ENCODE peak calls at places on chromosomes 12 and 14, in eight cellular contexts. J is suprapubic skin, D is transverse colon, G is HCT116, I is Panc1, K is stomach, M is breast epithelium, R is sigmoid colon. S is an unnamed sample.

GRCh38 chr12:105228494-105228893 is 7.5 kb downstream of the APPL2 start:
- DNase-seq in G (no peak), J (no peak), I (no peak), R (no peak), D (no peak), M (no peak), K (no peak), S (no peak)

GRCh38 chr14:99733221-99733550 is 49.1 kb downstream of the CYP46A1 start:
- DNase-seq in D (no peak), K (no peak), M (no peak), I (no peak), J (no peak), G (no peak), R (no peak), S (no peak)

GRCh38 chr12:77941396-77941795 is 110.7 kb downstream of the NAV3 start:
- DNase-seq in M (no peak), R (no peak), D (no peak), J (no peak), K (no peak), I (no peak), G (no peak), S (no peak)

GRCh38 chr14:77051101-77051500 is 22.6 kb upstream of the IRF2BPL start:
- DNase-seq in J (peak; percentile 88), K (peak; percentile 60), G (no peak), R (peak; percentile 81), D (no peak), M (peak; percentile 90), I (no peak), S (no peak)

GRCh38 chr14:102209224-102209966 is 69.7 kb downstream of the WDR20 start:
- DNase-seq in M (no peak), R (peak; percentile 60), D (no peak), I (no peak), J (no peak), G (no peak), K (no peak), S (no peak)

GRCh38 chr14:70254476-70254961 is 65.8 kb upstream of the SLC8A3 start:
- DNase-seq in M (peak; percentile 25), K (peak; percentile 86), D (peak; percentile 80), R (no peak), G (no peak), J (no peak), I (no peak), S (no peak)

GRCh38 chr12:32390572-32391219 is 8.7 kb upstream of the FGD4 start:
- DNase-seq in G (no peak), J (no peak), I (no peak), M (no peak), R (no peak), K (peak; percentile 57), D (peak; percentile 46), S (no peak)

GRCh38 chr12:28563926-28564325 is 373.7 kb downstream of the CCDC91 start:
- DNase-seq in K (no peak), J (no peak), I (no peak), D (no peak), R (no peak), M (no peak), G (no peak), S (no peak)

GRCh38 chr12:102423447-102423846 is 56.9 kb downstream of the IGF1 start:
- DNase-seq in J (no peak), G (no peak), D (no peak), M (no peak), K (no peak), R (no peak), I (no peak), S (peak; percentile 96)

GRCh38 chr14:50001999-50002925 is 109.4 kb downstream of the ARF6 start:
- DNase-seq in J (no peak), K (peak; percentile 34), D (peak; percentile 41), R (no peak), G (no peak), M (peak; percentile 40), I (no peak), S (no peak)

GRCh38 chr12:47396902-47397663 is 308.7 kb downstream of the RPAP3 start:
- DNase-seq in G (no peak), K (no peak), R (no peak), I (no peak), D (no peak), J (no peak), M (no peak), S (no peak)

GRCh38 chr12:52058631-52059324 is 7.5 kb downstream of the NR4A1 start:
- DNase-seq in M (no peak), R (peak; percentile 89), I (no peak), D (peak; percentile 51), J (no peak), G (no peak), K (no peak), S (no peak)

GRCh38 chr12:109302358-109302757 is 6.7 kb downstream of the FOXN4 start:
- DNase-seq in D (no peak), I (no peak), J (no peak), K (no peak), M (no peak), G (no peak), R (no peak), S (no peak)

GRCh38 chr14:50083467-50084337 is 32.7 kb downstream of the VCPKMT start:
- DNase-seq in I (no peak), G (no peak), M (no peak), K (no peak), R (no peak), J (no peak), D (no peak), S (no peak)

GRCh38 chr12:51686727-51687126 is 95.7 kb downstream of the SCN8A start:
- DNase-seq in G (no peak), J (no peak), I (no peak), M (no peak), R (no peak), K (no peak), D (no peak), S (no peak)

GRCh38 chr12:128474916-128475315 is 207.9 kb downstream of the TMEM132C start:
- DNase-seq in K (no peak), M (no peak), R (no peak), J (no peak), D (no peak), G (no peak), I (no peak), S (no peak)

GRCh38 chr12:128467882-128468281 is 200.9 kb downstream of the TMEM132C start:
- DNase-seq in J (no peak), D (no peak), M (no peak), I (no peak), K (no peak), G (no peak), R (no peak), S (no peak)

DNA sequence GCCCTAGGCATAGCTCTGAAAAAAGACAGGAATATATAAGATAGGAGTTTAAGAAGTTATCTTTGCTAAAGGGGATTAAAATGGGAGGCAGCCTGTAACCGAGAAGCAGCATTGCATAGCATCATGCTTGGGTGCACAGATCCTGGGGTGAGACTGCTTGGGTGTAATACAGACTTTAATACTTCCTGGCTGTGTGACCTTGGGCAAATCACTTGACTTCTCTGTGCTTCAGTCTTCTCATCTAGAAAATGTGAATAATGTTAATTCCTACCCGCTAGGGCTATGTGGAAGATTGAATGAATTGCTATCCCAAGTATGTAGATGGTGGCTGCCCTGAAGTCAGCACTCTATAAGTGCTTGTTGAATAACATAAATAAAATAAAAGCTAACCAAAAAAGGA is 204.5 kb downstream of the TMEM132C start:
- DNase-seq in K (no peak), R (no peak), G (no peak), I (no peak), D (no peak), J (no peak), M (no peak), S (no peak)
- H3K9me3 ChIP-seq in K (no peaks in the 10 kb centered on the region), R (no peaks in the 10 kb centered on the region), G (peaks cover 27% of the 10 kb centered on the region), I (no peaks in the 10 kb centered on the region), D (no peaks in the 10 kb centered on the region), J (peaks cover 6% of the 10 kb centered on the region), M (no peaks in the 10 kb centered on the region), S (no peaks in the 10 kb centered on the region)

DNA sequence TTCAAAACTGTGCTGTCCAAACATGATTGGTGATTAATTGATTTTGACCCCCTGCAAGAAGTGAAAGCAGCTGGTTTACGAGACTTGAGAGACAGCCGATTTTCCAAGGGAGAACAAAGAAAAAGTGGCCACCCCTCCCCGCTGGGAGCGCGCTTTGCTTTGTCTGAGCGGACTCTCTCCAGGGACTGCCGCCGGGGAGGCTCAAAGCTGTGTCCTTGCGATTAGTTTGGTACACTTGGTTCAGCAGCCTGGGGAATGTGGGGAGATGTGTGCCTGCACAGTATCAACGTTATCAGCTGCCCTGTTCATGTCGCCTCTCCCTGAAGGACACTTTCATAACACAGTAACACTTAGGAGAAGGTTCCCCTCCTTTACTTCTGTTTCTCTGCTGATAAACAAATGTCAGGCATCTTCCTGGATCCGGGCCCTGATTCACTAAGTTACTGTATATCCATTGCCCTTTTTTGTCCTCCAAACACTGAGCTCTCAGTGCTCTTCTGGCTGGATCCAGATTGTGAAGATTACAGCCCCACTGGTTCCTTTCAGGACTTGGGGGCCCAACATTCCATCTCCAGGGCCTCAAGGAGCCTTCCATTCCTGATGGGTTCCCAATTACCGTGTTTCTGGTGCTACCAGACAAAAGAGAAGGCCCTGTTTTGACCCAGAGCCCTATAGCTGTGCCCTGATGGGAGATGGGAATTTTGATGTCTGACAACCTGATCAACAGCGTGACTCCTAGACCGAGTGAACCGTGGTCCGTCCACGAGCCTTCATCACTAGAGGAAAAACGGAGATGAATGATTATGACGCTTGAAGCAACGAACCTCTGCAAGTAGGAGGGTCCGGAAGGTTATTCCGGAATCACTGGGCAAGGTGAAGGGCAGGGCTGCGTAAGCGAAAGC is 31.7 kb upstream of the TUBA1C start:
- DNase-seq in J (no peak), M (no peak), I (no peak), G (no peak), R (peak; percentile 80), K (peak; percentile 37), D (peak; percentile 28), S (no peak)
- TF ChIP-seq POLR2AphosphoS5 in J (no peak), M (no peak), I (no peak), G (no peak), R (peak; percentile 67), K (no peak), D (peak; percentile 53), S (no peak)

GRCh38 chr12:127515941-127516340 is 751.0 kb upstream of the TMEM132C start:
- DNase-seq in M (no peak), J (no peak), R (no peak), G (no peak), K (no peak), D (no peak), I (no peak), S (no peak)
- H3K4me3 ChIP-seq in M (no peak overlapping the region), J (no peak overlapping the region), R (no peak overlapping the region), G (no peak overlapping the region), K (no peak overlapping the region), D (no peak overlapping the region), I (no peak overlapping the region), S (no peak overlapping the region)

GRCh38 chr14:80237142-80237541 is 25.8 kb upstream of the DIO2 start:
- DNase-seq in D (no peak), R (no peak), K (no peak), I (no peak), G (no peak), J (no peak), M (no peak), S (no peak)

GRCh38 chr14:80231732-80232131 is 20.4 kb upstream of the DIO2 start:
- DNase-seq in D (no peak), J (no peak), I (no peak), K (no peak), M (no peak), R (no peak), G (no peak), S (no peak)

DNA sequence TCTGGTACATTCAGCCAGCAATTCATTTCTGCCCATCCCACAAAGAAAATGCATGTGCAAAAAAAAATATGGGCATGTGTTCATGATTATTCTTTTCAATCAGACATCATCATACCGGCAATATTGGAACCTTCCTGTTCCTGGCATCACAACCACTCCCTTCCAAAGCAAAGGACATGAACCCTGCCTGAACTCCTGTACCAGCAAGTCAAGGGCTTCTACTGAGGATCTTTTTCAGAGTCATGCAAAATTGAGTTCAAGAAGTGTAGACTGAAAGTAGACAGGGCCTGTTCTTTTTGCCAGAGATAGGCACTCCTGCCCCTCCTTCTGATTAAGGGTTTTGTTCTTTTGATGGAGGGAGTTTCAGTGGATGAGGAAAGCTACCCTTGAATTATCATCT is 22.2 kb upstream of the DIO2 start:
- DNase-seq in D (no peak), K (no peak), J (no peak), I (no peak), R (no peak), G (no peak), M (no peak), S (no peak)
- H3K9me3 ChIP-seq in D (peaks cover 6% of the 10 kb centered on the region), K (peaks cover 22% of the 10 kb centered on the region), J (peaks cover 8% of the 10 kb centered on the region), I (no peaks in the 10 kb centered on the region), R (no peaks in the 10 kb centered on the region), G (no peaks in the 10 kb centered on the region), M (peaks cover 9% of the 10 kb centered on the region), S (no peaks in the 10 kb centered on the region)

S was measured in SK-N-MC.